ENCODE peak calls at places on chromosomes 4 and X, in five cellular contexts. One of them, this sample, is unnamed.

GRCh38 chr4:151489462-151490203 is 80.7 kb downstream of the FHIP1A start:
- DNase-seq in HCT116: no peak
- DNase-seq in ovary: no peak
- DNase-seq in right lobe of liver: no peak
- DNase-seq in IMR-90: no peak
- DNase-seq in this sample: no peak

GRCh38 chr4:141465151-141465550 is 171.2 kb upstream of the IL15 start:
- DNase-seq in ovary: no peak
- DNase-seq in right lobe of liver: no peak
- DNase-seq in HCT116: no peak
- DNase-seq in IMR-90: no peak
- DNase-seq in this sample: no peak

GRCh38 chr4:41448935-41449334 is 89.0 kb upstream of the LIMCH1 start:
- DNase-seq in right lobe of liver: peak
- DNase-seq in IMR-90: no peak
- DNase-seq in HCT116: no peak
- DNase-seq in ovary: peak
- DNase-seq in this sample: no peak

GRCh38 chr4:55912249-55912648 is 36.5 kb upstream of the CEP135 start:
- DNase-seq in IMR-90: no peak
- DNase-seq in ovary: no peak
- DNase-seq in right lobe of liver: no peak
- DNase-seq in HCT116: no peak
- DNase-seq in this sample: no peak

GRCh38 chr4:136823020-136823419 is 709.3 kb downstream of the PCDH18 start:
- DNase-seq in right lobe of liver: peak
- DNase-seq in ovary: no peak
- DNase-seq in HCT116: no peak
- DNase-seq in IMR-90: no peak
- DNase-seq in this sample: no peak

GRCh38 chrX:68681443-68681941 is 34.0 kb downstream of the STARD8 start:
- DNase-seq in HCT116: no peak
- DNase-seq in ovary: no peak
- DNase-seq in right lobe of liver: no peak
- DNase-seq in IMR-90: peak
- DNase-seq in this sample: no peak

GRCh38 chr4:128868758-128869157 is 59.3 kb downstream of the JADE1 start:
- DNase-seq in IMR-90: no peak
- DNase-seq in ovary: no peak
- DNase-seq in right lobe of liver: no peak
- DNase-seq in HCT116: no peak
- DNase-seq in this sample: no peak

GRCh38 chr4:14111730-14112171 is 484.2 kb upstream of the BOD1L1 start:
- DNase-seq in ovary: no peak
- DNase-seq in IMR-90: peak
- DNase-seq in HCT116: no peak
- DNase-seq in right lobe of liver: no peak
- DNase-seq in this sample: no peak

GRCh38 chr4:1651609-1652008 is 32.5 kb downstream of the FAM53A start:
- DNase-seq in HCT116: no peak
- DNase-seq in right lobe of liver: no peak
- DNase-seq in ovary: no peak
- DNase-seq in IMR-90: no peak
- DNase-seq in this sample: no peak

GRCh38 chr4:173556398-173557131 is 26.5 kb upstream of the HAND2 start:
- DNase-seq in ovary: no peak
- DNase-seq in right lobe of liver: no peak
- DNase-seq in HCT116: no peak
- DNase-seq in IMR-90: no peak
- DNase-seq in this sample: no peak

GRCh38 chr4:148090503-148091476 is 351.4 kb downstream of the NR3C2 start:
- DNase-seq in right lobe of liver: no peak
- DNase-seq in ovary: no peak
- DNase-seq in HCT116: no peak
- DNase-seq in IMR-90: no peak
- DNase-seq in this sample: peak

GRCh38 chrX:10006770-10007169 is 39.6 kb downstream of the CLDN34 start:
- DNase-seq in right lobe of liver: no peak
- DNase-seq in ovary: no peak
- DNase-seq in IMR-90: no peak
- DNase-seq in HCT116: no peak
- DNase-seq in this sample: peak

GRCh38 chrX:11180571-11180970 is 69.4 kb downstream of the HCCS start:
- DNase-seq in ovary: no peak
- DNase-seq in IMR-90: no peak
- DNase-seq in right lobe of liver: no peak
- DNase-seq in HCT116: no peak
- DNase-seq in this sample: no peak

GRCh38 chr4:72313121-72313520 is 255.9 kb downstream of the ADAMTS3 start:
- DNase-seq in HCT116: no peak
- DNase-seq in ovary: no peak
- DNase-seq in right lobe of liver: no peak
- DNase-seq in IMR-90: no peak
- DNase-seq in this sample: no peak

GRCh38 chr4:129140521-129140920 is 44.6 kb downstream of the C4orf33 start:
- DNase-seq in IMR-90: no peak
- DNase-seq in right lobe of liver: no peak
- DNase-seq in ovary: no peak
- DNase-seq in HCT116: no peak
- DNase-seq in this sample: no peak

GRCh38 chrX:102768984-102769761 is 48.6 kb downstream of the GPRASP3 start:
- DNase-seq in right lobe of liver: peak
- DNase-seq in ovary: peak
- DNase-seq in HCT116: peak
- DNase-seq in IMR-90: peak
- DNase-seq in this sample: peak

GRCh38 chr4:3257691-3258482 is 8.9 kb downstream of the MSANTD1 start:
- DNase-seq in right lobe of liver: no peak
- DNase-seq in IMR-90: peak
- DNase-seq in HCT116: no peak
- DNase-seq in ovary: no peak
- DNase-seq in this sample: no peak

GRCh38 chr4:148893095-148893494 is 450.9 kb upstream of the NR3C2 start:
- DNase-seq in HCT116: no peak
- DNase-seq in IMR-90: no peak
- DNase-seq in ovary: no peak
- DNase-seq in right lobe of liver: no peak
- DNase-seq in this sample: no peak

GRCh38 chr4:120555058-120555457 is 367.5 kb downstream of the PRDM5 start:
- DNase-seq in HCT116: no peak
- DNase-seq in ovary: no peak
- DNase-seq in right lobe of liver: no peak
- DNase-seq in IMR-90: no peak
- DNase-seq in this sample: no peak

GRCh38 chr4:8286719-8287355 is 17.3 kb downstream of the HTRA3 start:
- DNase-seq in HCT116: no peak
- DNase-seq in ovary: no peak
- DNase-seq in IMR-90: no peak
- DNase-seq in right lobe of liver: no peak
- DNase-seq in this sample: no peak

GRCh38 chr4:46270986-46271596 is 118.8 kb downstream of the GABRA2 start:
- DNase-seq in HCT116: no peak
- DNase-seq in right lobe of liver: no peak
- DNase-seq in ovary: no peak
- DNase-seq in IMR-90: peak
- DNase-seq in this sample: no peak

GRCh38 chr4:1511441-1512041 is 105.3 kb upstream of the NKX1-1 start:
- DNase-seq in right lobe of liver: peak
- DNase-seq in ovary: peak
- DNase-seq in IMR-90: peak
- DNase-seq in HCT116: peak
- DNase-seq in this sample: no peak

GRCh38 chr4:155866177-155866576 is at the start of gene ASIC5:
- DNase-seq in IMR-90: no peak
- DNase-seq in right lobe of liver: no peak
- DNase-seq in HCT116: no peak
- DNase-seq in ovary: no peak
- DNase-seq in this sample: no peak

GRCh38 chrX:150303386-150304097 is 59.6 kb upstream of the MAMLD1 start:
- DNase-seq in right lobe of liver: no peak
- DNase-seq in HCT116: no peak
- DNase-seq in ovary: no peak
- DNase-seq in IMR-90: no peak
- DNase-seq in this sample: no peak

GRCh38 chr4:99855677-99856076 is 38.5 kb downstream of the LAMTOR3 start:
- DNase-seq in ovary: no peak
- DNase-seq in HCT116: no peak
- DNase-seq in right lobe of liver: no peak
- DNase-seq in IMR-90: no peak
- DNase-seq in this sample: no peak

GRCh38 chrX:115413246-115413878 is 123.8 kb downstream of the LUZP4 start:
- DNase-seq in HCT116: no peak
- DNase-seq in IMR-90: peak
- DNase-seq in right lobe of liver: no peak
- DNase-seq in ovary: no peak
- DNase-seq in this sample: no peak

GRCh38 chrX:110421499-110422455 is 63.1 kb downstream of the RTL9 start:
- DNase-seq in IMR-90: no peak
- DNase-seq in ovary: no peak
- DNase-seq in HCT116: no peak
- DNase-seq in right lobe of liver: peak
- DNase-seq in this sample: no peak

GRCh38 chr4:14177987-14178386 is 550.5 kb upstream of the BOD1L1 start:
- DNase-seq in ovary: no peak
- DNase-seq in IMR-90: no peak
- DNase-seq in right lobe of liver: no peak
- DNase-seq in HCT116: no peak
- DNase-seq in this sample: no peak

DNA sequence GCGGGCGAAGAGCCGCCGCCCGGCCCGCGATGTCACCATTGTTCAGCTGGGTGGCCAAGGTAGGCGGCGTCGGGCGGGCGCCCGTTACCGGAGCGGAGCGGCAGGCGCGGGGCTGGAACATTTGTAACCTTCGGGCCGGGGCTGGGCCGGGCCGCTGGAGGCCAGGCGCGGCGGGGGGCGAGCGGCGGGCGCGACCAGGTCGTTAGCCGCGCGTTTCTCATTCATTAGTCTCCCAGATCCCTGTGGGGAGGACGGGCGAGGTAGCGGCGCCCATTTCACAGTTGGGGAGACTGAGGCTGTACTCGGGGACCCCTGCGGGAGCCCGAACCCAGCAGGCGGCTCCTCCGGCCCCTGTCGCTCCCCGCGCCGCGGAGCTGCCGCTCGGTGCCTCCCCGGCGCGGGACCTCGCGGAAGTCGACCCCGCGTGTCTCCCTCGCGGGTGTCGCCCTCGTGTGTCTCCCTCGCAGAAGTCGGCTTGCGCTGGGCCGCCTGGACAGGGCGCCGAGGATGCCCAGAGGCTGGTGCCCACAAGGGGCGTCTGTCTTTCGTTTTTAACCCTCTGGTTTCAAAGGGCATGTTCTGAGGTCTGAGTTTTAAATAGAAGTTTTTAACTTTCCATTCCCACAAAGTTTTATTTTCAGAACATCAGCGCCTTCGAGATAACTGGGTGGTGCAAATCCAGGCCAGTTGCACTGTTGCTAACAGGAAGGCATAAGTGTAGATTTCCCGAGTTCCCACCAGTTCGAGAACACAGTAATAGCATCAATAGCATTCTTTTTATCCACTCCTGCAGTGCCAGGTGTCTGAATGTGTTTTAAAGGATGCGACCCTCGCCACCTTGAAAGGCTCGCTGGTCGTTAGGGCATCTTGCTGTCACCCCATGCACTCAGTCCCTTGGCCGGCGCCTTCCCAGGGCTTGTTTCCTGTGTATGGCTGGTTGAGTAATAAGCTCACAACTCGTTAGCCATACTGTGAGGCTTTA is 17.6 kb downstream of the PTTG2 start:
- DNase-seq in HCT116: peak
- DNase-seq in right lobe of liver: peak
- DNase-seq in ovary: peak
- DNase-seq in IMR-90: peak
- DNase-seq in this sample: peak
- TF ChIP-seq POLR2A in HCT116: no peak
- TF ChIP-seq POLR2A in right lobe of liver: peak
- TF ChIP-seq POLR2A in ovary: peak
- TF ChIP-seq POLR2A in IMR-90: peak
- TF ChIP-seq POLR2A in this sample: no peak

GRCh38 chr4:38062088-38062893 is 102.1 kb downstream of the PTTG2 start:
- DNase-seq in IMR-90: peak
- DNase-seq in ovary: peak
- DNase-seq in right lobe of liver: peak
- DNase-seq in HCT116: peak
- DNase-seq in this sample: peak
- H3K4me3 ChIP-seq in IMR-90: no peak
- H3K4me3 ChIP-seq in ovary: peak
- H3K4me3 ChIP-seq in right lobe of liver: no peak
- H3K4me3 ChIP-seq in HCT116: no peak
- H3K4me3 ChIP-seq in this sample: no peak

DNA sequence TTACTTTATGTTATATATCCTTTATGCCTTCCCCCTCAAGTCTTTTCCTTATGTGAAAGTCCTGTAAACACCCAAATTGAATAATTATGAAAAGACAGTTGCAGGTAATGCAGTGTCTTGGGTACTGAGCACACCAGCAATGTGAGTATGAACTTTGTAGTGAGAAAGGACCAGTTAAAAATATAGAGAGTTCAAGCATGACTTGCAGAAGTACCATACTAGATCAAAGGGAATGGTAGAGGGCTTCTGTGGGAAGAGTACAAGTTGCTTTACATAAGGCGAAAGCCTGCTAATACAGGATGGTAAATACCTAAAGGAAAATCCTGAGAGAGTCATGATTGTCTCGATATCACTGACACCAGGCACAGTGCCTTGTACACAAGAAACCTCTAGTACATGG is 25.7 kb downstream of the KIAA0232 start:
- DNase-seq in right lobe of liver: no peak
- DNase-seq in IMR-90: no peak
- DNase-seq in ovary: no peak
- DNase-seq in HCT116: no peak
- DNase-seq in this sample: no peak
- TF ChIP-seq CTCF in right lobe of liver: no peak
- TF ChIP-seq CTCF in IMR-90: no peak
- TF ChIP-seq CTCF in ovary: no peak
- TF ChIP-seq CTCF in HCT116: no peak
- TF ChIP-seq CTCF in this sample: no peak

GRCh38 chr4:25916870-25917269 is 2.9 kb downstream of the SMIM20 start:
- DNase-seq in HCT116: no peak
- DNase-seq in IMR-90: no peak
- DNase-seq in right lobe of liver: no peak
- DNase-seq in ovary: no peak
- DNase-seq in this sample: no peak
- TF ChIP-seq POLR2A in HCT116: no peak
- TF ChIP-seq POLR2A in IMR-90: no peak
- TF ChIP-seq POLR2A in right lobe of liver: no peak
- TF ChIP-seq POLR2A in ovary: no peak
- TF ChIP-seq POLR2A in this sample: no peak

This sample was measured in lower leg skin.